ENCODE peak calls at places on chromosomes 11 and 22, in five cellular contexts. M, J, X, S and G are unnamed samples. For H3K27me3, H3K4me1 and H3K9me3, the result is how much of the 10 kb centered on the place peaks cover.

GRCh38 chr11:118076754-118077281 is at the start of gene TMPRSS4:
- DNase-seq in M (peak), J (no peak), X (no peak), S (no peak), G (no peak)

GRCh38 chr22:41782316-41782715 is 18.2 kb upstream of the CCDC134 start:
- DNase-seq in M (no peak), J (no peak), X (peak), S (no peak), G (peak)

GRCh38 chr11:61739966-61740365 is 12.5 kb upstream of the MYRF start:
- DNase-seq in M (no peak), J (no peak), X (no peak), S (no peak), G (no peak)

GRCh38 chr11:67416416-67417335 is 1.2 kb downstream of the CARNS1 start:
- DNase-seq in M (peak), J (no peak), X (peak), S (peak), G (peak)

GRCh38 chr22:24510694-24511625 is 15.8 kb downstream of the UPB1 start:
- DNase-seq in M (no peak), J (peak), X (no peak), S (no peak), G (no peak)

GRCh38 chr11:14041040-14041439 is 78.5 kb downstream of the SPON1 start:
- DNase-seq in M (no peak), J (no peak), X (no peak), S (no peak), G (no peak)

GRCh38 chr11:3094223-3094824 is 37.1 kb upstream of the CARS1 start:
- DNase-seq in M (peak), J (no peak), X (no peak), S (no peak), G (no peak)

GRCh38 chr11:63020671-63021255 is 5.1 kb upstream of the SLC22A8 start:
- DNase-seq in M (no peak), J (no peak), X (peak), S (no peak), G (no peak)

GRCh38 chr11:111429066-111429506 is 50.0 kb upstream of the POU2AF1 start:
- DNase-seq in M (no peak), J (no peak), X (peak), S (peak), G (peak)

GRCh38 chr11:31809543-31809856 is 1.6 kb downstream of the PAX6 start:
- DNase-seq in M (no peak), J (no peak), X (no peak), S (no peak), G (no peak)

GRCh38 chr11:8019671-8020597 is 32.8 kb downstream of the EIF3F start:
- DNase-seq in M (no peak), J (peak), X (peak), S (no peak), G (peak)

GRCh38 chr11:101169944-101170343 is 40.3 kb upstream of the PGR start:
- DNase-seq in M (no peak), J (no peak), X (no peak), S (no peak), G (no peak)

GRCh38 chr22:23969071-23969470 is 2.4 kb downstream of the DDTL start:
- DNase-seq in M (no peak), J (no peak), X (no peak), S (no peak), G (no peak)

GRCh38 chr11:8813658-8814057 is 97.3 kb upstream of the AKIP1 start:
- DNase-seq in M (peak), J (peak), X (peak), S (peak), G (no peak)

GRCh38 chr11:85595285-85595884 is 31.8 kb downstream of the DLG2 start:
- DNase-seq in M (no peak), J (peak), X (no peak), S (no peak), G (peak)

GRCh38 chr11:57269580-57270021 is 32.6 kb upstream of the APLNR start:
- DNase-seq in M (no peak), J (no peak), X (no peak), S (no peak), G (no peak)

GRCh38 chr11:19705936-19706335 is 6.7 kb upstream of the NAV2 start:
- DNase-seq in M (no peak), J (no peak), X (no peak), S (no peak), G (no peak)

DNA sequence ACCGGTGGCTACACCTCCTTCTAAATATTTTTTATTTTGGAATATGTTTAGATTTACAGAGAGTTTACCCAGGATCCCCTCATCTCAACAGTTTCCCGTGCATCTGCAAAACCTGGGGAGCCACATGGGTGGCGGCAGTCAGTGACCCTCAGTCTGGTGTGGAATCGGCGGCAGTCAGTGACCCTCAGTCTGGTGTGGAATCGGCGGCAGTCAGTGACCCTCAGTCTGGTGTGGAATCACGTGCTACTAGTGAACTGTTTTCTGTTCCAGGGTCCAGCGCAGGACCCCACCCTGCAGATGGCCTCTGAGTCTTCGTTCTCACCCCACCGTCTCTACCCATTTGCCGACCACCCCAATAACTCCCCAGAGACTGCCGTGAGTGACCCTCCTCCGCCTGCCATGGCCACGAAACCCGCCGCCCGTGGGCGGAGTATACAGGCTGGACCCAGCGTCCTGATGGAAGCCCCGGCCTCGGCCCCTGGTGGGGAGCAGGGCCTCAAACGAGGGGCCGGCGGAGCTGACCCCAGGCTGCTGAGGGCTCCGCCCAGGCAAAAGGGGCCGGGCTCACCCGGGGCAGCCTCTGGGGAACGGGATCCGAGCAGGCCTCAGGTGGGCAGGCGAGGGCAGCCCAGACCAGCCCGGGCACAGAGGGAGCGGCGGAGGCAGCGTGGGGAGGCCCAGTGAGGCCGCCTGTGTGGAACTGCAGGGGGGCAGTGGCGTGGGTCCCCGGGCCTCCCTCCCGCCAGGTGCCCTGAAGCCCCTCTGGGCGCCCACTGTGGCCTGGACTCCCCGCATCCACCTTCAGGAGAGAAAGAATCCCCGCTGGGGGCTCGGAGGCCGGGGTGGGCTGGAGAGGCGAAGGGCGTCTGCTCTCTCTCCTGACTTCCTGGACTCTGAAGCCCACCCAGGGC is 2.5 kb downstream of the IL17REL start:
- DNase-seq in M (peak), J (no peak), X (no peak), S (no peak), G (peak)
- H3K27me3 ChIP-seq in M (half or more), J (half or more), X (under half), S (under half), G (under half)

GRCh38 chr22:45507798-45508197 is 5.1 kb downstream of the FBLN1 start:
- DNase-seq in M (no peak), J (no peak), X (no peak), S (no peak), G (no peak)
- H3K4me1 ChIP-seq in M (under half), J (under half), X (under half), S (under half), G (under half)

DNA sequence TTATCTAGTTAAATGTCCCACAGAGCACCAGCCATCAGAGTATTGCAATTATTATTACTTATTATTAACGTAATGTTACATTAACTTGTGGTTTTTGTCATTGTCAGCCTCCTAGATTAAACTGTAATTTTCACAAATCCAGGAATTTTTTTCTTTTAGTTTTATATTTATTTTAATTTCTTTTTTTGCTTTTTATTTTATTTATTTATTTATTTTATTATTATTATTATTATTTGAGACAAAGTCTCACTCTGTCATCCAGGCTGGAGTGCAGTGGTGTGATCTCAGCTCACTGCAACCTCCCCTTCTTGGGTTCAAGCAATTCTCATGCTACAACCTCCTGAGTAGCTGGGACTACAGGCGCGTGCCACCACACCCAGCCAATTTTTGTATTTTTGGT is 202.9 kb upstream of the LUZP2 start:
- DNase-seq in M (no peak), J (no peak), X (no peak), S (no peak), G (no peak)
- H3K9me3 ChIP-seq in M (under half), J (under half), X (under half), S (under half), G (under half)

DNA sequence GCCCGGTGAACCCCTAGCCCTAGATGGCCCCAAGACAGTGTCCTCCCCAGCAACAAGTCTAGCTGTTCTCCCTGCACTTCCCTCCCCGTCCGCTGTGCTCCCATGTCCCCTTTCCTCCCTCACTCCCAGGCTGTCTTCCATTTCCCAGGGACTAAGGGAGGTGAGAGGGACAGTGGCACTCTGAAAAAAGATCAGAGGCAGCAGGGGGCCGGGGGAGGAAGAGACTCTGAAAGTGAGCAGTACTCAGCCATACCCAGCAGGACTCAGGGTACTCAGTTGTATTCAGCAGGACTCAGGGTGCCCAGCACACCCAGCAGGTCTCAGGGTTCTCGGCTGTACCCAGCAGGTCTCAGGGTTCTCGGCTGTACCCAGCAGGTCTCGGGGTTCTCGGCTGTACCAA is 48.4 kb upstream of the THY1 start:
- DNase-seq in M (no peak), J (no peak), X (no peak), S (no peak), G (no peak)
- H3K27me3 ChIP-seq in M (under half), J (under half), X (under half), S (under half), G (under half)

DNA sequence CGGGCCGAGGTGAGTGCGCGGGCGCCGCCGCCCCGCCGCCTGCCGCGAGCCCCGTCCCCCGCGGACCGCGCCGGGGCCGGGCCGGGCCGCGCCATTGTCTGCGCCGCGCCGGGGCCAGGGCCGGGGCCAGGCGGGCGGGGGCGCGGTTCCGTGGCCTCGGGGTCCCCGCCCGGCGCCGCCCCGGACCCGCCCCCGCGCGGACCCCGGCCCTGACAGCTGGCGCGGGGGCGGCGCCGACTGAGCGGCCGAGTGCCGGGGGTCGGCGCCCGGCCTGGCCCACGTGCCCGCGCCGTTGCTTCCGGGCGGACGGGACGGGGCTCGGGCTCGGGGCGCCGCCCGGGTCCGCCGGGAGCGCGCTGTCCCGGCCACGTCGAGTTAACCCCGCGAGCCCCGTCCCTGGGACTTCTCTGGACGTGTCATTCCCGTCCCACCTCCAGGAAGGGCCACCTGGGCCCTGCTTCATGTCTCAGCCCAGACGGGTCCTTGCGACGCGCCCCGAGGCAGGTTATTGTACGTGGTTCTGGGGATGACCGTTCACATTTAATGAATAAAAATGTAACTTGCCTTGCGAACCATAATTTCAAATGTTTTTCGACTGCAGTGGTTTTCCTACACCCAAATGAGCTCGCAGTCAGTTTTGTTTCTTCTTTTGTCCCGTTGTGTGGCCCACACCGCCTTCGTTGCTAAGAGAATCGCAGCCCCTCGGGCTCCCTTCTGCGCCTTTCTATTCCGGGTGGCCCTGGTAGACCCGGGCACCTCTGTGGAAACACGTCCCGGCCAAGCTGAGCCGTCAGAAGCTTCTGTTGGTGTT is 542 bp downstream of the ZBED4 start:
- DNase-seq in M (peak), J (peak), X (peak), S (no peak), G (no peak)
- H3K4me1 ChIP-seq in M (under half), J (under half), X (under half), S (under half), G (under half)

DNA sequence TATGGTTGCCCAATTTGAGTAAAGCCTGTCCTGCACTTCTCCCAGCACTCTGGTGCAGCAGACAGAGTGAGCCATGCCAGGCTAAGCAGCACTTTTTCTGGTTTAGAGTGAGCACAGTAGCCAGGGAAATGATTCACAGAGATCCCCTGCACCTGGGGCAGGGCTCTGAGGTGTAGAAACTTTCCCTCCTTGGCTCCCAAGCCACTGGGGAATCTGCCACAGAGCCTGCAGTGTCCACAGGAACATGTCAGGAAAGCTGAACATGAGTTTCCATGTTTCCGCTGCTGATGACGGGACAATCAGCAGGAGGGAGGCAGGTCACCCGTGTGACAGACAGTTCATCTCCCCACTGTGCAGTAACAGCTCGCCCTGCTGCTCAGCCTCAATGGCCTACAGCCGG is 429.9 kb upstream of the B3GAT1 start:
- DNase-seq in M (no peak), J (no peak), X (no peak), S (no peak), G (no peak)
- H3K9me3 ChIP-seq in M (under half), J (under half), X (under half), S (under half), G (under half)

DNA sequence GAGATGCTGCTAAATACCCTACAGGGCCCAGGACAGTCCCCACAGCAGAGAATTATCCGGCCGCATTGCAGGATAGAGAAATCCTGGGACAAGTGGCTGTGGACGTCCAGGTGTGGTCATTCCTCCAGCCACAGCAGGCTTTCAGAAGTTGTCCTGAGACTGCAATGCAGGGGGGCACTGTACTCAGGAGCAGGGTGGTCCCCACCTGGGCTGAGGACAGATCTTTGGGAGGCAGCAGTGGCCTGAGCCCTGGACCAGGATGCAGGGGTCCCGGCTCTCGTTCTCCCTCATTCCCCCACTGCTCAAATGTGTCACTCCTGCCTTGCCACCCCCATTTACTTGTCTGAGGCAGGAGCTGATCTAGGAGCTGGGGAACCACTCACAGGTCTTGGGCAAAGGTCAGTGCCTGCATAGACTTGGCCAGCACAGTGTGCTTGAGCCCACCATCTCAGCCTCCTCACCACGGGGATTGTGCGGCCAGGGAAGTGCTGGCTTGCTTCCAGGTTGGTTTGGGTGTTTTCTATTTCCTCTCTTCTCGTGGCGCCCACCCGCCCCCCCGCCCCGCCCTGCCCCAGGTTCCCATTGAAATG is 15.3 kb downstream of the LINC01488 start:
- DNase-seq in M (no peak), J (no peak), X (no peak), S (no peak), G (no peak)
- H3K27me3 ChIP-seq in M (under half), J (under half), X (under half), S (under half), G (under half)

DNA sequence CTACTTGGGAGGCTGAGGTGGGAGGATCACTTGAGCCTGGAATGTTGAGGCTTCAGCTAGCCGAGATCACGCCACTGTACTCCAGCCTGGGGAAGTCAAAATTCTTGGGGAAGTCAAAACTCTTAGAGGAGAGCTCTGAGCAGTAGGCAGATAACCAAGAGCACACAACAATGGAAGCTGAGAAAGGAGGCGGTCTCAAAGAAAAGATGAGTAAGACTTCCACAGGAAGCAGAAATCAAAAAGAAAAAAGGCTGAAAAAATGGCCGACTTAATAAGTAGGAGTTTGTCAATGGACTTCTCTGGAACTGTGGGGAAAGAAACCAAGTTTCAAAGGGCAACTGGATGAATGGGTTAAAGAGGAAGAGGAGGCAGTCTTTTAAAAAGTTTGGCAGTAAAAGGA is 32.1 kb downstream of the RAB30 start:
- DNase-seq in M (no peak), J (no peak), X (no peak), S (no peak), G (no peak)
- H3K4me1 ChIP-seq in M (under half), J (under half), X (under half), S (under half), G (under half)

DNA sequence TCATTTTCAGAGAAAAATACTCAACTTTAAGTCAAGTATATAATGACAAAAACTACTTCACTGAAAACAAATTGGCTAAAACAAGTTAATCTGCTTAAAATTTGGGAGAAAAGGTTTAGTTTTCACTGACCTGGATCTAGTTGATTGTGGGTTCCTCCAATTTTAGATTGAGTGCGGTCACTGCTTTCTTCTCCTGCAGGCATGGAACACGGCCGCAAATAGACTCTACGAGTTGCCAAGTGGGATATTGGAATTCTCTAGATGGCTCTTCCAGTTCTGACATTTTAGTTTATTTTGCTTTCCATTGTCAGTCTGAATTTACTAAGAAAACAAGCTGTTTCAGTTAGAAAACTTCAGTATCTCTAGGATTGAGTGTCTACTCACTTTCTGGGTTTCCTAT is 12.3 kb downstream of the OR4C5 start:
- DNase-seq in M (no peak), J (no peak), X (no peak), S (no peak), G (no peak)
- H3K9me3 ChIP-seq in M (under half), J (under half), X (under half), S (under half), G (under half)

GRCh38 chr22:44032126-44032730 is 8.1 kb downstream of the PARVB start:
- DNase-seq in M (peak), J (peak), X (no peak), S (no peak), G (no peak)

GRCh38 chr22:44031111-44031963 is 7.2 kb downstream of the PARVB start:
- DNase-seq in M (peak), J (no peak), X (no peak), S (no peak), G (peak)

GRCh38 chr22:44033287-44033686 is 9.2 kb downstream of the PARVB start:
- DNase-seq in M (peak), J (no peak), X (no peak), S (no peak), G (no peak)

GRCh38 chr22:44030702-44031082 is 6.6 kb downstream of the PARVB start:
- DNase-seq in M (no peak), J (no peak), X (no peak), S (no peak), G (no peak)

GRCh38 chr22:44033689-44034088 is 9.6 kb downstream of the PARVB start:
- DNase-seq in M (peak), J (peak), X (no peak), S (no peak), G (no peak)
- H3K27me3 ChIP-seq in M (under half), J (under half), X (under half), S (under half), G (under half)